ENCODE peak calls at places on chromosomes 16 and 17, in ten cellular contexts. Q is ovary, Y is thyroid gland, B is psoas muscle, M is left ventricle myocardium inferior, L is body of pancreas, N is HCT116, U is cardiac fibroblast, O is upper lobe of left lung, C is cardiac muscle cell. X is an unnamed sample.

GRCh38 chr17:41324180-41325075 is 8.9 kb upstream of the KRTAP17-1 start:
- DNase-seq in Q (no peak), Y (peak; percentile 33), B (no peak), M (no peak), L (no peak), N (peak; percentile 28), U (peak; percentile 2), O (no peak), C (peak; percentile 39), X (no peak)

GRCh38 chr17:59139939-59140338 is 15.0 kb downstream of the SKA2 start:
- DNase-seq in Q (no peak), Y (no peak), B (no peak), M (no peak), L (no peak), N (no peak), U (no peak), O (no peak), C (no peak), X (no peak)

GRCh38 chr16:30382398-30383015 is at the start of gene SEPTIN1:
- DNase-seq in Q (no peak), Y (no peak), B (no peak), M (no peak), L (no peak), N (no peak), U (no peak), O (peak; percentile 42), C (no peak), X (no peak)

GRCh38 chr16:73268311-73268997 is 220.5 kb upstream of the ZFHX3 start:
- DNase-seq in Q (no peak), Y (no peak), B (no peak), M (no peak), L (no peak), N (no peak), U (peak; percentile 5), O (peak; percentile 56), C (no peak), X (no peak)

GRCh38 chr17:76725580-76726230 is 701 bp downstream of the JMJD6 start:
- DNase-seq in Q (peak; percentile 75), Y (peak; percentile 78), B (peak; percentile 85), M (peak; percentile 78), L (peak; percentile 88), N (no peak), U (peak; percentile 56), O (peak; percentile 94), C (peak; percentile 66), X (no peak)

GRCh38 chr17:40520991-40521453 is 19.6 kb upstream of the TNS4 start:
- DNase-seq in Q (no peak), Y (no peak), B (no peak), M (no peak), L (no peak), N (no peak), U (no peak), O (no peak), C (no peak), X (no peak)

GRCh38 chr17:15260376-15261062 is 4.6 kb downstream of the PMP22 start:
- DNase-seq in Q (peak; percentile 93), Y (peak; percentile 93), B (peak; percentile 92), M (peak; percentile 90), L (peak; percentile 86), N (no peak), U (peak; percentile 83), O (peak; percentile 98), C (peak; percentile 89), X (peak; percentile 62)

GRCh38 chr17:77186141-77186604 is 45.4 kb downstream of the SEC14L1 start:
- DNase-seq in Q (no peak), Y (peak; percentile 83), B (no peak), M (peak; percentile 28), L (peak; percentile 24), N (no peak), U (no peak), O (peak; percentile 42), C (no peak), X (no peak)

GRCh38 chr17:80948961-80949450 is 42.6 kb upstream of the CHMP6 start:
- DNase-seq in Q (no peak), Y (no peak), B (no peak), M (no peak), L (no peak), N (no peak), U (no peak), O (peak; percentile 59), C (no peak), X (no peak)

DNA sequence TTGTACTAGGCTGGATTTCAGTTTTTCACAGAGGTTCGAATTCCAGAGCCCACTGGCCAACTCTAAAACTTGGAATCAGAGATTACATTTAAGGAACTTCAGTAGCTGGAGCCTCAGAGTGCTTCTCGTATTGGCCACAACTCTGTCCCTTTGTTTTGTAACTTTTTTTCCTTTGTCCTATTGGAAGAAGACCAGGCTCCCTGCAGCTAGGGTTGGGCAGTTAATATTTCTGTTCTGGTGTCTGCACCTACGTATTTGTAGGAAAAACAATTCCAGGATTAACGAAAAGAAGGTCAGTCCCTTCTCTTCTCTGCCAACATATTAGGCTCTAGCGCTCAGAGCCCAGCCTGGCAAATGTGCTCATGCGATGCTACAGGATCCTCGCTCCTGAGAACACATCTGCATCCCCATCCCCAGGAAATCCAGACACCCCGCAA is 1.9 kb downstream of the CDH11 start:
- DNase-seq in Q (peak; percentile 64), Y (no peak), B (no peak), M (no peak), L (no peak), N (no peak), U (peak; percentile 55), O (no peak), C (peak; percentile 19), X (peak; percentile 47)
- H3K4me3 ChIP-seq in Q (peak overlapping the region; percentile 59), Y (no peak overlapping the region), B (peak overlapping the region; percentile 71), M (peak overlapping the region; percentile 77), L (no peak overlapping the region), N (no peak overlapping the region), U (peak overlapping the region; percentile 83), O (peak overlapping the region; percentile 53), C (peak overlapping the region; percentile 56), X (peak overlapping the region; percentile 94)

GRCh38 chr16:55041540-55042234 is 111.0 kb downstream of the IRX5 start:
- DNase-seq in Q (no peak), Y (no peak), B (no peak), M (no peak), L (no peak), N (no peak), U (no peak), O (no peak), C (no peak), X (no peak)

GRCh38 chr16:55039511-55039910 is 108.8 kb downstream of the IRX5 start:
- DNase-seq in Q (no peak), Y (no peak), B (no peak), M (no peak), L (no peak), N (no peak), U (no peak), O (no peak), C (no peak), X (no peak)

GRCh38 chr16:55039042-55039441 is 108.4 kb downstream of the IRX5 start:
- DNase-seq in Q (no peak), Y (no peak), B (no peak), M (no peak), L (no peak), N (no peak), U (no peak), O (no peak), C (no peak), X (no peak)

GRCh38 chr16:55039931-55040330 is 109.3 kb downstream of the IRX5 start:
- DNase-seq in Q (no peak), Y (no peak), B (no peak), M (no peak), L (no peak), N (no peak), U (no peak), O (no peak), C (no peak), X (no peak)

DNA sequence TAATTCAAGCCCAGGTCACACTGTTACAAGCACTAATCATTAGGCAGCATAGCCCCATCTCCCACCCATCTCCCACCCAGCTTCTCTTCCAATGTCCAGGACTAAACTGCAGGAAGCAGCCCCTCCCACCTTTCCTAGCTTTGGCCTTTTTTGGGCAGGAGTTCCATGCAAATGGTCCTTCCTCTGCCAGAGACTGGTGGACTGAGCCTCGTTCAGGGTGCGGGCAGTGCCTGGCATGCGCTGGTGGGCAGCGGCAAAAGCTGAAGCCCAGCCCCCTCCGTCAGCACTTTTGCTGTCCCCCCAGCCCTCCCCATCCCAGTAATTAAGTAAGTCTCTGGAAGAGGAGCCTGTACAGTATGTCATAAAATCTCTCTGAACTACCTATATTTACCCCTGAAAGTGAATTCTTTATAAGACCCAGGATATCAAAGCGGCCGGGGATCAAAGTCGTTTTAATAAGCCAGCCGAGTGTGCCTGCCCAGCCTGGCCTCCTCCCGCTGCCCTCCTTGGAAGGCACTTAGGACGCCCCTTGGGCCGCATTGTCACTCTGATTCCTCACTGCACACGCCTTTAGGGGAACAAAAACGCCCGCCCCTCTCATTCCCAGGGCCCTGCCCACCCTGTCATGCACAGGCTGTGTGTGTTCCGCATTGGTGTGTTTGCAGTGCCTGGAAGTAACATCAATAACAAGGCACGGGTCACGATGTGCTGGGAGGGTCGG is 109.9 kb downstream of the IRX5 start:
- DNase-seq in Q (no peak), Y (no peak), B (no peak), M (no peak), L (no peak), N (no peak), U (no peak), O (no peak), C (no peak), X (no peak)
- H3K4me3 ChIP-seq in Q (no peak overlapping the region), Y (no peak overlapping the region), B (no peak overlapping the region), M (no peak overlapping the region), L (no peak overlapping the region), N (no peak overlapping the region), U (no peak overlapping the region), O (no peak overlapping the region), C (no peak overlapping the region), X (no peak overlapping the region)

DNA sequence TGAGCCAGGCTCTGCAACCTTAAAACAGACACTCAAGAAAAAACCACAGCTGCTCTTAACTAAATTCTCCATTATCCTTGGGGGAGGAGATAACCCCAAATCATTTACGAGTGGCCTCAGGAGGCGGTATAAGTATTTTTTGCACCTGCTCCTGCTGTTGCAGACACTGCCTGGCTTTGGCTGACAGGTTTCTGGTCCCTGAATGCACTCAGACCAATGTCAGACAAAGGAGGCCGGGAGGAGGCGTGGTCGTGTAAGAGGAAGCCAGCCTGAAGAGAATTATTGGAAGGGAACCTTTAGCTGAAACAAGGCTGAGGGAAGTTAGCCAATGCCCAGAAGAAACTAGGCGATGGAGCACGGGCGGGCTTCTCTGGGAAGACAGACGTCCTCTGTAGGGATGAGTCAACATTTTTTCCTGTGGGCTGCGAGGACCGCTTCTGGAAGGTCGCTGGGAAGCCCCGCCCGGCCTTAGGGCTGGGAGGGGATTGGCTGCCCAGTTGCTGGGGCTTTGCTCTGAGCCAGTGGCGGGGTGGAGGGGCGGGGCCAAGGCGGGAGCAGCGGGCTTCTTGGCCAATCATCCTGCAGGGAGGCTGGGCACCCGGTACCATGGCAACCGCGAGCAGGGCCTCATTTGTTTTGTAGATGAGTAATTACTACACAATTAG is 82.3 kb downstream of the CCDC182 start:
- DNase-seq in Q (peak; percentile 92), Y (peak; percentile 92), B (peak; percentile 97), M (peak; percentile 96), L (peak; percentile 93), N (peak; percentile 89), U (peak; percentile 99), O (peak; percentile 97), C (peak; percentile 90), X (peak; percentile 97)
- H3K4me3 ChIP-seq in Q (no peak overlapping the region), Y (no peak overlapping the region), B (peak overlapping the region; percentile 45), M (peak overlapping the region; percentile 62), L (no peak overlapping the region), N (peak overlapping the region; percentile 42), U (peak overlapping the region; percentile 24), O (peak overlapping the region; percentile 32), C (peak overlapping the region; percentile 29), X (peak overlapping the region; percentile 20)

DNA sequence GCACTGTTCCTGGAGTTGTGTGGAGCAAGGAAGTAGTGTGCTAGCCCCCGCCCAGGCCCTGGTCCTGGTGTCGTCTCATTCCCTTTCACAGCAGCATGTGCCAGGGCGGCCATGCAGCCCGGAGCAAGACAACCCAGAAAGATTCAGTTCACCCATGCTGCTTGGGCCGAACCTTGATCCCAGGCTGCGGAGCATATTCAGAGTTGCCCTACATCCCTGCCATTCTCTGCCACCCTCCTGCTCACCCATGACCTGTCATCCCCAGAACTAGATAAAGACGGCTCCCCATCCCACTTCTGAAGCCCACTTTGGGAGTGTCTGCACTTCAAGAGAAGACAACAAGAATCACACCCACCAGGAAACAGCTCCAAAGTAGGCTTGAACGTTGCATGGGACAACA is 2452.5 kb downstream of the TP53TG3F start:
- DNase-seq in Q (no peak), Y (no peak), B (no peak), M (no peak), L (no peak), N (no peak), U (no peak), O (peak; percentile 12), C (no peak), X (no peak)
- H3K4me3 ChIP-seq in Q (no peak overlapping the region), Y (no peak overlapping the region), B (no peak overlapping the region), M (no peak overlapping the region), L (no peak overlapping the region), N (no peak overlapping the region), U (no peak overlapping the region), O (no peak overlapping the region), C (no peak overlapping the region), X (no peak overlapping the region)

X was measured in skeletal muscle cell.